ENCODE peak calls at places on chromosome 13, in eight cellular contexts. Y is CD4-positive, alpha-beta memory T cell; E is effector memory CD8-positive, alpha-beta T cell; O is esophagus muscularis mucosa; U is left ventricle myocardium inferior; J is stimulated activated CD8-positive, alpha-beta memory T cell treated with anti-CD3 and anti-CD28 coated beads, Interleukin-7, amount 100 ng/mL, for 1 hour; K is frontal cortex; S is HT-29. X is an unnamed sample.

GRCh38 chr13:27721681-27722080 is 70.6 kb upstream of the GSX1 start:
- DNase-seq in Y (no peak), E (no peak), O (peak), U (no peak), J (no peak), K (no peak), S (no peak), X (no peak)

GRCh38 chr13:94344126-94344863 is 135.2 kb downstream of the DCT start:
- DNase-seq in Y (no peak), E (no peak), O (peak), U (no peak), J (no peak), K (no peak), S (no peak), X (no peak)

GRCh38 chr13:109764474-109765292 is 21.7 kb downstream of the IRS2 start:
- DNase-seq in Y (peak), E (no peak), O (peak), U (no peak), J (no peak), K (peak), S (no peak), X (no peak)

GRCh38 chr13:47499358-47500150 is 501.5 kb downstream of the SUCLA2 start:
- DNase-seq in Y (no peak), E (no peak), O (no peak), U (no peak), J (no peak), K (peak), S (peak), X (peak)

GRCh38 chr13:111937763-111938375 is 129.1 kb upstream of the SOX1 start:
- DNase-seq in Y (no peak), E (no peak), O (no peak), U (no peak), J (no peak), K (no peak), S (no peak), X (no peak)

GRCh38 chr13:18212873-18213272 is 968.8 kb downstream of the TUBA3C start:
- DNase-seq in Y (no peak), E (peak), O (no peak), U (no peak), J (no peak), K (no peak), S (no peak), X (no peak)

GRCh38 chr13:102847272-102848234 is 1.7 kb downstream of the ERCC5 start:
- DNase-seq in Y (peak), E (no peak), O (no peak), U (no peak), J (no peak), K (no peak), S (peak), X (no peak)

GRCh38 chr13:99996177-99996705 is 14.7 kb downstream of the ZIC2 start:
- DNase-seq in Y (no peak), E (no peak), O (no peak), U (no peak), J (no peak), K (no peak), S (no peak), X (no peak)

GRCh38 chr13:27792393-27793218 is at the start of gene GSX1:
- DNase-seq in Y (peak), E (peak), O (no peak), U (peak), J (no peak), K (peak), S (no peak), X (no peak)

GRCh38 chr13:70090036-70090723 is 17.4 kb upstream of the ATXN8OS start:
- DNase-seq in Y (no peak), E (no peak), O (no peak), U (no peak), J (no peak), K (no peak), S (no peak), X (no peak)

GRCh38 chr13:79128158-79128557 is 277.9 kb downstream of the RBM26 start:
- DNase-seq in Y (no peak), E (no peak), O (no peak), U (no peak), J (no peak), K (no peak), S (peak), X (peak)

GRCh38 chr13:38180100-38180499 is 169.6 kb upstream of the UFM1 start:
- DNase-seq in Y (no peak), E (no peak), O (no peak), U (no peak), J (no peak), K (no peak), S (no peak), X (no peak)

GRCh38 chr13:88097541-88097940 is 426.4 kb downstream of the SLITRK5 start:
- DNase-seq in Y (no peak), E (no peak), O (no peak), U (no peak), J (no peak), K (no peak), S (no peak), X (no peak)

GRCh38 chr13:74550039-74550438 is 415.8 kb upstream of the KLF12 start:
- DNase-seq in Y (peak), E (no peak), O (no peak), U (no peak), J (no peak), K (no peak), S (no peak), X (no peak)

GRCh38 chr13:95185851-95186250 is 115.4 kb downstream of the ABCC4 start:
- DNase-seq in Y (peak), E (peak), O (no peak), U (no peak), J (peak), K (no peak), S (no peak), X (no peak)

GRCh38 chr13:76020421-76020955 is 384.4 kb downstream of the LMO7 start:
- DNase-seq in Y (no peak), E (no peak), O (no peak), U (no peak), J (no peak), K (no peak), S (no peak), X (no peak)

GRCh38 chr13:110445722-110446569 is 115.6 kb downstream of the RAB20 start:
- DNase-seq in Y (no peak), E (no peak), O (no peak), U (no peak), J (no peak), K (no peak), S (no peak), X (no peak)

GRCh38 chr13:93244918-93245280 is 18.3 kb downstream of the GPC6 start:
- DNase-seq in Y (no peak), E (no peak), O (no peak), U (no peak), J (no peak), K (no peak), S (no peak), X (no peak)

GRCh38 chr13:100382787-100383186 is 205.8 kb downstream of the GGACT start:
- DNase-seq in Y (no peak), E (no peak), O (no peak), U (no peak), J (no peak), K (no peak), S (no peak), X (no peak)

GRCh38 chr13:100566543-100566942 is 22.0 kb downstream of the GGACT start:
- DNase-seq in Y (no peak), E (no peak), O (no peak), U (no peak), J (no peak), K (no peak), S (no peak), X (no peak)

GRCh38 chr13:30577381-30577780 is 40.3 kb upstream of the USPL1 start:
- DNase-seq in Y (peak), E (peak), O (no peak), U (no peak), J (peak), K (no peak), S (peak), X (peak)

GRCh38 chr13:30792257-30793000 is 57.1 kb downstream of the ALOX5AP start:
- DNase-seq in Y (no peak), E (no peak), O (no peak), U (peak), J (no peak), K (peak), S (peak), X (no peak)

GRCh38 chr13:28584873-28585317 is 74.0 kb upstream of the POMP start:
- DNase-seq in Y (no peak), E (no peak), O (no peak), U (no peak), J (no peak), K (no peak), S (no peak), X (no peak)

GRCh38 chr13:22698477-22698876 is 482.3 kb upstream of the SGCG start:
- DNase-seq in Y (no peak), E (no peak), O (no peak), U (no peak), J (no peak), K (no peak), S (no peak), X (no peak)

GRCh38 chr13:31437975-31438374 is 238.2 kb downstream of the B3GLCT start:
- DNase-seq in Y (no peak), E (no peak), O (no peak), U (no peak), J (no peak), K (no peak), S (no peak), X (no peak)

GRCh38 chr13:113548171-113548641 is 36.3 kb upstream of the TFDP1 start:
- DNase-seq in Y (no peak), E (no peak), O (no peak), U (no peak), J (no peak), K (peak), S (no peak), X (no peak)

GRCh38 chr13:46392967-46393366 is 5.9 kb upstream of the RUBCNL start:
- DNase-seq in Y (no peak), E (no peak), O (no peak), U (no peak), J (no peak), K (no peak), S (no peak), X (no peak)

GRCh38 chr13:35865341-35866240 is 265.6 kb downstream of the DCLK1 start:
- DNase-seq in Y (no peak), E (no peak), O (no peak), U (no peak), J (no peak), K (no peak), S (no peak), X (no peak)

GRCh38 chr13:30154531-30154930 is 152.8 kb downstream of the KATNAL1 start:
- DNase-seq in Y (no peak), E (no peak), O (no peak), U (no peak), J (no peak), K (no peak), S (no peak), X (no peak)

GRCh38 chr13:105552078-105552477 is 983.4 kb downstream of the EFNB2 start:
- DNase-seq in Y (no peak), E (no peak), O (no peak), U (no peak), J (no peak), K (no peak), S (no peak), X (no peak)

GRCh38 chr13:80096383-80096782 is 244.5 kb downstream of the SPRY2 start:
- DNase-seq in Y (no peak), E (no peak), O (no peak), U (no peak), J (no peak), K (no peak), S (no peak), X (no peak)

GRCh38 chr13:97259787-97260641 is 37.9 kb downstream of the MBNL2 start:
- DNase-seq in Y (no peak), E (no peak), O (no peak), U (no peak), J (no peak), K (no peak), S (peak), X (peak)

GRCh38 chr13:49821216-49821820 is 28.8 kb upstream of the KPNA3 start:
- DNase-seq in Y (no peak), E (no peak), O (no peak), U (no peak), J (no peak), K (no peak), S (peak), X (no peak)

GRCh38 chr13:94121686-94122085 is 357.8 kb downstream of the DCT start:
- DNase-seq in Y (no peak), E (no peak), O (no peak), U (no peak), J (no peak), K (no peak), S (no peak), X (no peak)

GRCh38 chr13:110520431-110521295 is 40.9 kb downstream of the RAB20 start:
- DNase-seq in Y (no peak), E (no peak), O (peak), U (peak), J (no peak), K (peak), S (peak), X (no peak)

GRCh38 chr13:75101997-75102720 is 379.8 kb downstream of the TBC1D4 start:
- DNase-seq in Y (no peak), E (no peak), O (no peak), U (no peak), J (no peak), K (no peak), S (no peak), X (no peak)

GRCh38 chr13:100913143-100913542 is 238.5 kb upstream of the TMTC4 start:
- DNase-seq in Y (no peak), E (no peak), O (no peak), U (no peak), J (no peak), K (no peak), S (no peak), X (no peak)

GRCh38 chr13:75968103-75968838 is 332.1 kb downstream of the LMO7 start:
- DNase-seq in Y (no peak), E (no peak), O (no peak), U (no peak), J (no peak), K (no peak), S (no peak), X (no peak)

GRCh38 chr13:56039992-56040391 is 1100.7 kb upstream of the PRR20A start:
- DNase-seq in Y (no peak), E (no peak), O (no peak), U (no peak), J (no peak), K (no peak), S (no peak), X (no peak)